ENCODE peak calls at places on chromosomes 4 and X, in eight cellular contexts. One of them, this sample, is unnamed.

GRCh38 chr4:160175064-160175643 is 1072.3 kb downstream of the RAPGEF2 start:
- DNase-seq in foreskin fibroblast: no peak
- DNase-seq in HFFc6: no peak
- DNase-seq in heart left ventricle: no peak
- DNase-seq in kidney epithelial cell: no peak
- DNase-seq in Peyer's patch: no peak
- DNase-seq in astrocyte of the spinal cord: no peak
- DNase-seq in A673: peak
- DNase-seq in this sample: no peak

GRCh38 chrX:20472148-20472547 is 205.4 kb upstream of the RPS6KA3 start:
- DNase-seq in foreskin fibroblast: no peak
- DNase-seq in HFFc6: no peak
- DNase-seq in heart left ventricle: no peak
- DNase-seq in kidney epithelial cell: no peak
- DNase-seq in Peyer's patch: no peak
- DNase-seq in astrocyte of the spinal cord: no peak
- DNase-seq in A673: no peak
- DNase-seq in this sample: no peak

GRCh38 chr4:180630012-180630411 is 1613.2 kb upstream of the TENM3 start:
- DNase-seq in foreskin fibroblast: no peak
- DNase-seq in HFFc6: no peak
- DNase-seq in heart left ventricle: no peak
- DNase-seq in kidney epithelial cell: no peak
- DNase-seq in Peyer's patch: no peak
- DNase-seq in astrocyte of the spinal cord: no peak
- DNase-seq in A673: no peak
- DNase-seq in this sample: no peak

GRCh38 chrX:27890611-27891010 is 82.8 kb downstream of the MAGEB10 start:
- DNase-seq in foreskin fibroblast: peak
- DNase-seq in HFFc6: peak
- DNase-seq in heart left ventricle: no peak
- DNase-seq in kidney epithelial cell: peak
- DNase-seq in Peyer's patch: no peak
- DNase-seq in astrocyte of the spinal cord: peak
- DNase-seq in A673: peak
- DNase-seq in this sample: no peak

GRCh38 chr4:8079916-8080753 is 78.5 kb downstream of the ABLIM2 start:
- DNase-seq in foreskin fibroblast: no peak
- DNase-seq in HFFc6: no peak
- DNase-seq in heart left ventricle: peak
- DNase-seq in kidney epithelial cell: no peak
- DNase-seq in Peyer's patch: no peak
- DNase-seq in astrocyte of the spinal cord: no peak
- DNase-seq in A673: peak
- DNase-seq in this sample: no peak

GRCh38 chrX:107025538-107025937 is 25.5 kb upstream of the MORC4 start:
- DNase-seq in foreskin fibroblast: peak
- DNase-seq in HFFc6: peak
- DNase-seq in heart left ventricle: no peak
- DNase-seq in kidney epithelial cell: no peak
- DNase-seq in Peyer's patch: no peak
- DNase-seq in astrocyte of the spinal cord: peak
- DNase-seq in A673: peak
- DNase-seq in this sample: no peak

GRCh38 chr4:8671712-8672290 is 79.2 kb downstream of the CPZ start:
- DNase-seq in foreskin fibroblast: no peak
- DNase-seq in HFFc6: no peak
- DNase-seq in heart left ventricle: no peak
- DNase-seq in kidney epithelial cell: no peak
- DNase-seq in Peyer's patch: no peak
- DNase-seq in astrocyte of the spinal cord: no peak
- DNase-seq in A673: no peak
- DNase-seq in this sample: no peak

GRCh38 chrX:15785176-15785735 is 5.0 kb upstream of the ZRSR2 start:
- DNase-seq in foreskin fibroblast: no peak
- DNase-seq in HFFc6: no peak
- DNase-seq in heart left ventricle: no peak
- DNase-seq in kidney epithelial cell: no peak
- DNase-seq in Peyer's patch: no peak
- DNase-seq in astrocyte of the spinal cord: no peak
- DNase-seq in A673: no peak
- DNase-seq in this sample: no peak

GRCh38 chrX:34578237-34578636 is 78.8 kb downstream of the TMEM47 start:
- DNase-seq in foreskin fibroblast: no peak
- DNase-seq in HFFc6: peak
- DNase-seq in heart left ventricle: no peak
- DNase-seq in kidney epithelial cell: peak
- DNase-seq in Peyer's patch: no peak
- DNase-seq in astrocyte of the spinal cord: peak
- DNase-seq in A673: peak
- DNase-seq in this sample: peak

GRCh38 chr4:182507808-182508207 is 264.6 kb downstream of the TENM3 start:
- DNase-seq in foreskin fibroblast: no peak
- DNase-seq in HFFc6: peak
- DNase-seq in heart left ventricle: no peak
- DNase-seq in kidney epithelial cell: no peak
- DNase-seq in Peyer's patch: no peak
- DNase-seq in astrocyte of the spinal cord: no peak
- DNase-seq in A673: no peak
- DNase-seq in this sample: no peak

GRCh38 chrX:19912-20571 is 261.1 kb upstream of the PLCXD1 start:
- DNase-seq in foreskin fibroblast: peak
- DNase-seq in HFFc6: no peak
- DNase-seq in heart left ventricle: no peak
- DNase-seq in kidney epithelial cell: no peak
- DNase-seq in Peyer's patch: peak
- DNase-seq in astrocyte of the spinal cord: peak
- DNase-seq in A673: peak
- DNase-seq in this sample: no peak

GRCh38 chrX:103538728-103539127 is 19.4 kb upstream of the RAB40A start:
- DNase-seq in foreskin fibroblast: no peak
- DNase-seq in HFFc6: peak
- DNase-seq in heart left ventricle: no peak
- DNase-seq in kidney epithelial cell: no peak
- DNase-seq in Peyer's patch: no peak
- DNase-seq in astrocyte of the spinal cord: peak
- DNase-seq in A673: no peak
- DNase-seq in this sample: no peak

GRCh38 chr4:107131295-107131694 is 95.2 kb upstream of the DKK2 start:
- DNase-seq in foreskin fibroblast: peak
- DNase-seq in HFFc6: peak
- DNase-seq in heart left ventricle: no peak
- DNase-seq in kidney epithelial cell: peak
- DNase-seq in Peyer's patch: no peak
- DNase-seq in astrocyte of the spinal cord: peak
- DNase-seq in A673: no peak
- DNase-seq in this sample: no peak

GRCh38 chr4:682490-683172 is 6.3 kb downstream of the SLC49A3 start:
- DNase-seq in foreskin fibroblast: no peak
- DNase-seq in HFFc6: no peak
- DNase-seq in heart left ventricle: peak
- DNase-seq in kidney epithelial cell: no peak
- DNase-seq in Peyer's patch: peak
- DNase-seq in astrocyte of the spinal cord: no peak
- DNase-seq in A673: no peak
- DNase-seq in this sample: no peak

GRCh38 chr4:141346144-141346543 is 125.4 kb downstream of the ZNF330 start:
- DNase-seq in foreskin fibroblast: peak
- DNase-seq in HFFc6: peak
- DNase-seq in heart left ventricle: peak
- DNase-seq in kidney epithelial cell: no peak
- DNase-seq in Peyer's patch: no peak
- DNase-seq in astrocyte of the spinal cord: peak
- DNase-seq in A673: peak
- DNase-seq in this sample: peak

GRCh38 chr4:161799687-161800086 is 364.1 kb downstream of the FSTL5 start:
- DNase-seq in foreskin fibroblast: peak
- DNase-seq in HFFc6: no peak
- DNase-seq in heart left ventricle: no peak
- DNase-seq in kidney epithelial cell: no peak
- DNase-seq in Peyer's patch: no peak
- DNase-seq in astrocyte of the spinal cord: no peak
- DNase-seq in A673: no peak
- DNase-seq in this sample: no peak

GRCh38 chr4:168162604-168163003 is 70.3 kb downstream of the ANXA10 start:
- DNase-seq in foreskin fibroblast: no peak
- DNase-seq in HFFc6: no peak
- DNase-seq in heart left ventricle: peak
- DNase-seq in kidney epithelial cell: no peak
- DNase-seq in Peyer's patch: no peak
- DNase-seq in astrocyte of the spinal cord: peak
- DNase-seq in A673: no peak
- DNase-seq in this sample: no peak
- TF ChIP-seq CTCF in foreskin fibroblast: no peak
- TF ChIP-seq CTCF in HFFc6: no peak
- TF ChIP-seq CTCF in heart left ventricle: no peak
- TF ChIP-seq CTCF in kidney epithelial cell: no peak
- TF ChIP-seq CTCF in Peyer's patch: no peak
- TF ChIP-seq CTCF in astrocyte of the spinal cord: no peak
- TF ChIP-seq CTCF in A673: no peak
- TF ChIP-seq CTCF in this sample: no peak

DNA sequence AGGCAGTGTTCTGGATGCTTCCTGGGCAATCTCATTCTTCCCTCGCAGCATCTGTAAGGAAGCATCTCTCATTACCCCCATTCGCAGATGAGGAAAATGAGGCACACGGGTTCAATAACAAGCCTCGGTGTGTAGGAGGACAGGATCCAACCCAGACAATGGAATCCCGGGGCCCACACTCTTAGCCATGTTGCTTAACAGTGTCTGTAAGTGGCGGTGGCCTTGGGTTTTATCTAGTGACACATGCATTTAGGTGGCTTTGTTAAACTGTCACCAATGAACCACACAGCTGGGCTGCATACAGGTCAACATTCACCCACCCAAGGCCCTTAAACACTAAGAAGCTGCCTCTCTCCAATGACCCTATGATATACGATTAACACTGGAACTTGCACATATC is 22.6 kb downstream of the RELL1 start:
- DNase-seq in foreskin fibroblast: no peak
- DNase-seq in HFFc6: no peak
- DNase-seq in heart left ventricle: no peak
- DNase-seq in kidney epithelial cell: no peak
- DNase-seq in Peyer's patch: no peak
- DNase-seq in astrocyte of the spinal cord: no peak
- DNase-seq in A673: no peak
- DNase-seq in this sample: no peak
- TF ChIP-seq CTCF in foreskin fibroblast: no peak
- TF ChIP-seq CTCF in HFFc6: no peak
- TF ChIP-seq CTCF in heart left ventricle: no peak
- TF ChIP-seq CTCF in kidney epithelial cell: no peak
- TF ChIP-seq CTCF in Peyer's patch: no peak
- TF ChIP-seq CTCF in astrocyte of the spinal cord: no peak
- TF ChIP-seq CTCF in A673: no peak
- TF ChIP-seq CTCF in this sample: no peak

GRCh38 chrX:95318882-95319281 is 1365.8 kb upstream of the DIAPH2 start:
- DNase-seq in foreskin fibroblast: no peak
- DNase-seq in HFFc6: no peak
- DNase-seq in heart left ventricle: no peak
- DNase-seq in kidney epithelial cell: no peak
- DNase-seq in Peyer's patch: no peak
- DNase-seq in astrocyte of the spinal cord: no peak
- DNase-seq in A673: peak
- DNase-seq in this sample: no peak
- TF ChIP-seq CTCF in foreskin fibroblast: no peak
- TF ChIP-seq CTCF in HFFc6: no peak
- TF ChIP-seq CTCF in heart left ventricle: no peak
- TF ChIP-seq CTCF in kidney epithelial cell: no peak
- TF ChIP-seq CTCF in Peyer's patch: no peak
- TF ChIP-seq CTCF in astrocyte of the spinal cord: peak
- TF ChIP-seq CTCF in A673: peak
- TF ChIP-seq CTCF in this sample: peak

GRCh38 chrX:153960786-153961185 is 10.8 kb downstream of the HCFC1 start:
- DNase-seq in foreskin fibroblast: no peak
- DNase-seq in HFFc6: no peak
- DNase-seq in heart left ventricle: no peak
- DNase-seq in kidney epithelial cell: no peak
- DNase-seq in Peyer's patch: no peak
- DNase-seq in astrocyte of the spinal cord: no peak
- DNase-seq in A673: no peak
- DNase-seq in this sample: no peak

GRCh38 chrX:153961292-153961691 is 10.3 kb downstream of the HCFC1 start:
- DNase-seq in foreskin fibroblast: no peak
- DNase-seq in HFFc6: no peak
- DNase-seq in heart left ventricle: no peak
- DNase-seq in kidney epithelial cell: no peak
- DNase-seq in Peyer's patch: no peak
- DNase-seq in astrocyte of the spinal cord: no peak
- DNase-seq in A673: no peak
- DNase-seq in this sample: no peak

GRCh38 chrX:153958605-153959004 is 13.0 kb downstream of the HCFC1 start:
- DNase-seq in foreskin fibroblast: no peak
- DNase-seq in HFFc6: no peak
- DNase-seq in heart left ventricle: no peak
- DNase-seq in kidney epithelial cell: no peak
- DNase-seq in Peyer's patch: no peak
- DNase-seq in astrocyte of the spinal cord: no peak
- DNase-seq in A673: no peak
- DNase-seq in this sample: no peak

GRCh38 chrX:153959649-153960048 is 12.0 kb downstream of the HCFC1 start:
- DNase-seq in foreskin fibroblast: no peak
- DNase-seq in HFFc6: no peak
- DNase-seq in heart left ventricle: no peak
- DNase-seq in kidney epithelial cell: no peak
- DNase-seq in Peyer's patch: no peak
- DNase-seq in astrocyte of the spinal cord: no peak
- DNase-seq in A673: no peak
- DNase-seq in this sample: no peak

DNA sequence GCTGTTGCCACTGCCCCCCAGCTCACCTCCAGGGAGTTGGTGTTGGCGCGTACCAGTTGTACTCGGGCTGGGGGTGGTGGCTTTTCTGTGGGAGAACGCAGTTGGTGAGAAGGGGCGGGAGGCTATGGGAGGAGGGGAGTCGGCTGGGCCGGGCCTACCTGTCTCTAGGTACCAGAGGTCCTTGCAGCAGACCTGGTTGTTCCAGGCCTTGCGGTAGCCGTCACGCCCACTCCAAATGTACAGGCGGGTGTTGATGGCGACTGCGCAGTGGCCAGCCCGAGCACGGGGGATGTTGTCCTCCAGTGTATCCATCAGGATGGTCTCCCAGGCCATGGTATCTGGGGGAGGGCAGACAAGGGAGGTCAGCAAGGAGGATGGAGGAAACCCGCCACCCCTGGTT is 11.5 kb downstream of the HCFC1 start:
- DNase-seq in foreskin fibroblast: no peak
- DNase-seq in HFFc6: no peak
- DNase-seq in heart left ventricle: no peak
- DNase-seq in kidney epithelial cell: no peak
- DNase-seq in Peyer's patch: no peak
- DNase-seq in astrocyte of the spinal cord: no peak
- DNase-seq in A673: no peak
- DNase-seq in this sample: no peak
- TF ChIP-seq CTCF in foreskin fibroblast: no peak
- TF ChIP-seq CTCF in HFFc6: no peak
- TF ChIP-seq CTCF in heart left ventricle: no peak
- TF ChIP-seq CTCF in kidney epithelial cell: no peak
- TF ChIP-seq CTCF in Peyer's patch: no peak
- TF ChIP-seq CTCF in astrocyte of the spinal cord: no peak
- TF ChIP-seq CTCF in A673: no peak
- TF ChIP-seq CTCF in this sample: no peak